ENCODE peak calls at places on chromosomes 11 and 22, in six cellular contexts. O is NCI-H1092; L is M059J; T is stimulated activated naive CD8-positive, alpha-beta T cell treated with anti-CD3 and anti-CD28 coated beads, Interleukin-15, Interleukin-2, amounts not matched to agents 100 U/mL and 50 U/mL, for 24 hours; Q is epithelial cell of proximal tubule; S is A172. M is an unnamed sample.

GRCh38 chr22:50304528-50305392 is 2.7 kb downstream of the PLXNB2 start:
- DNase-seq in L (no peak), O (no peak), S (peak; percentile 48), Q (no peak), T (no peak), M (no peak)

GRCh38 chr11:71302534-71302909 is 50.1 kb upstream of the SHANK2 start:
- DNase-seq in Q (no peak), T (no peak), L (no peak), O (no peak), S (no peak), M (no peak)

GRCh38 chr11:65278351-65278750 is 16.6 kb downstream of the POLA2 start:
- DNase-seq in L (peak; percentile 32), O (no peak), Q (no peak), S (peak; percentile 39), T (no peak), M (no peak)

GRCh38 chr11:61899146-61899841 is 7.9 kb upstream of the FADS3 start:
- DNase-seq in Q (no peak), S (peak; percentile 56), L (peak; percentile 59), O (peak; percentile 49), T (peak; percentile 94), M (peak; percentile 65)

GRCh38 chr22:23888615-23889401 is 5.4 kb upstream of the MIF start:
- DNase-seq in T (no peak), Q (no peak), S (peak; percentile 17), O (no peak), L (peak; percentile 38), M (peak; percentile 14)

GRCh38 chr11:12216542-12217422 is 106.4 kb downstream of the MICAL2 start:
- DNase-seq in O (no peak), T (no peak), L (no peak), S (no peak), Q (no peak), M (peak; percentile 50)

GRCh38 chr11:86951706-86952105 is 3.5 kb downstream of the FZD4 start:
- DNase-seq in L (no peak), Q (no peak), S (no peak), T (no peak), O (no peak), M (no peak)

GRCh38 chr11:103735497-103736032 is 300.9 kb upstream of the DDI1 start:
- DNase-seq in S (no peak), L (no peak), T (no peak), O (no peak), Q (no peak), M (no peak)

GRCh38 chr11:78131956-78132355 is 7.5 kb downstream of the ALG8 start:
- DNase-seq in L (peak; percentile 12), S (no peak), O (no peak), T (no peak), Q (no peak), M (no peak)

GRCh38 chr11:12772324-12772723 is 98.1 kb downstream of the TEAD1 start:
- DNase-seq in O (no peak), Q (no peak), S (no peak), T (no peak), L (no peak), M (no peak)

GRCh38 chr11:48036011-48036410 is 55.7 kb downstream of the PTPRJ start:
- DNase-seq in L (peak; percentile 45), S (no peak), Q (no peak), O (no peak), T (no peak), M (no peak)

GRCh38 chr11:78535027-78535426 is 39.6 kb downstream of the NARS2 start:
- DNase-seq in S (no peak), O (no peak), T (no peak), Q (no peak), L (no peak), M (no peak)

GRCh38 chr22:23233084-23233501 is 52.8 kb downstream of the BCR start:
- DNase-seq in T (no peak), S (no peak), Q (no peak), L (no peak), O (no peak), M (no peak)

GRCh38 chr11:64932324-64932723 is 3.4 kb downstream of the GPHA2 start:
- DNase-seq in O (no peak), T (no peak), Q (no peak), S (no peak), L (no peak), M (no peak)

GRCh38 chr11:116868066-116868465 is 30.6 kb upstream of the APOA1 start:
- DNase-seq in Q (no peak), T (no peak), L (no peak), S (no peak), O (no peak), M (no peak)

GRCh38 chr11:75132080-75132479 is 18.8 kb upstream of the SLCO2B1 start:
- DNase-seq in O (no peak), S (no peak), Q (no peak), T (no peak), L (no peak), M (no peak)

GRCh38 chr11:76323804-76324203 is 57.1 kb downstream of the THAP12 start:
- DNase-seq in T (no peak), O (no peak), L (no peak), S (no peak), Q (no peak), M (no peak)

GRCh38 chr22:27462190-27462589 is 339.4 kb downstream of the MN1 start:
- DNase-seq in L (no peak), T (no peak), Q (no peak), O (peak; percentile 83), S (no peak), M (no peak)

GRCh38 chr11:92939305-92939704 is 30.1 kb upstream of the MTNR1B start:
- DNase-seq in T (no peak), Q (no peak), L (no peak), S (no peak), O (no peak), M (no peak)

GRCh38 chr22:49705631-49706352 is 121.9 kb downstream of the BRD1 start:
- DNase-seq in Q (no peak), S (no peak), O (no peak), T (no peak), L (no peak), M (no peak)

GRCh38 chr22:21762712-21763581 is 27.4 kb upstream of the YPEL1 start:
- DNase-seq in S (no peak), Q (no peak), T (peak; percentile 59), L (no peak), O (no peak), M (no peak)

GRCh38 chr11:102367364-102367763 is 20.4 kb downstream of the BIRC2 start:
- DNase-seq in S (no peak), Q (no peak), O (no peak), T (no peak), L (no peak), M (no peak)

GRCh38 chr22:19620742-19621371 is 93.4 kb upstream of the SEPTIN5 start:
- DNase-seq in O (no peak), T (no peak), Q (no peak), L (no peak), S (no peak), M (no peak)

GRCh38 chr11:62201376-62201775 is 7.1 kb upstream of the SCGB2A1 start:
- DNase-seq in S (no peak), T (no peak), O (no peak), Q (no peak), L (no peak), M (no peak)

GRCh38 chr11:134656861-134657540 is 245.0 kb upstream of the B3GAT1 start:
- DNase-seq in T (no peak), Q (no peak), L (no peak), S (no peak), O (no peak), M (no peak)

GRCh38 chr11:113114452-113115027 is 153.3 kb downstream of the NCAM1 start:
- DNase-seq in O (peak; percentile 47), Q (no peak), S (peak; percentile 35), L (peak; percentile 18), T (no peak), M (peak; percentile 57)

GRCh38 chr22:37501610-37502341 is 15.6 kb upstream of the MFNG start:
- DNase-seq in S (peak; percentile 92), Q (peak; percentile 95), O (peak; percentile 19), T (no peak), L (peak; percentile 84), M (peak; percentile 21)

GRCh38 chr22:45888221-45889092 is 88.5 kb downstream of the WNT7B start:
- DNase-seq in L (no peak), T (no peak), O (no peak), S (no peak), Q (no peak), M (no peak)

GRCh38 chr11:1305558-1306056 is 3.8 kb downstream of the TOLLIP start:
- DNase-seq in S (no peak), O (no peak), Q (no peak), T (no peak), L (no peak), M (peak; percentile 3)

GRCh38 chr11:44744160-44744559 is 17.4 kb downstream of the TSPAN18 start:
- DNase-seq in S (no peak), Q (no peak), T (no peak), L (no peak), O (no peak), M (no peak)

GRCh38 chr22:40498454-40499186 is 128.2 kb downstream of the SGSM3 start:
- DNase-seq in O (no peak), Q (peak; percentile 63), S (peak; percentile 94), T (no peak), L (peak; percentile 97), M (peak; percentile 81)